ENCODE peak calls at places on chromosome 5, in six cellular contexts. P is activated naive CD8-positive, alpha-beta T cell treated with anti-CD3 and anti-CD28 coated beads, Interleukin-2, amount 50 U/mL, for 24 hours; Y is activated CD8-positive, alpha-beta memory T cell treated with anti-CD3 and anti-CD28 coated beads, Interleukin-2, amount 10 ng/mL, durations not matched to agents 7 days and 5 days; K is stomach; R is AG08395; W is stimulated activated CD4-positive, alpha-beta T cell treated with anti-CD3 and anti-CD28 coated beads, Interleukin-4, amount 100 ng/mL, for 4 hours. J is an unnamed sample.

GRCh38 chr5:142571921-142572320 is 114.0 kb downstream of the FGF1 start:
- DNase-seq in K (no peak), R (no peak), P (no peak), Y (no peak), W (no peak), J (no peak)

GRCh38 chr5:171826132-171826531 is 40.5 kb downstream of the SMIM23 start:
- DNase-seq in P (no peak), W (no peak), R (no peak), Y (no peak), K (no peak), J (no peak)

GRCh38 chr5:140821375-140822280 is at the start of gene PCDHA5:
- DNase-seq in Y (no peak), W (no peak), R (no peak), P (peak), K (no peak), J (no peak)

GRCh38 chr5:177100714-177101121 is 14.0 kb downstream of the FGFR4 start:
- DNase-seq in P (no peak), R (peak), W (no peak), Y (no peak), K (no peak), J (no peak)

GRCh38 chr5:111950660-111951059 is 193.7 kb upstream of the NREP start:
- DNase-seq in P (no peak), W (no peak), R (peak), Y (no peak), K (no peak), J (no peak)

GRCh38 chr5:178836628-178837027 is 23.1 kb upstream of the ZNF354B start:
- DNase-seq in K (no peak), R (no peak), P (no peak), Y (no peak), W (no peak), J (no peak)

GRCh38 chr5:16854351-16854750 is 81.7 kb downstream of the MYO10 start:
- DNase-seq in W (no peak), P (no peak), R (no peak), Y (no peak), K (no peak), J (no peak)

GRCh38 chr5:73380052-73380451 is 68.5 kb downstream of the FOXD1 start:
- DNase-seq in W (no peak), K (no peak), Y (no peak), P (no peak), R (no peak), J (peak)

GRCh38 chr5:154782812-154783592 is 27.8 kb downstream of the LARP1 start:
- DNase-seq in W (no peak), Y (no peak), R (no peak), K (no peak), P (no peak), J (no peak)

GRCh38 chr5:91378683-91379601 is 4.2 kb downstream of the ARRDC3 start:
- DNase-seq in W (no peak), R (no peak), K (no peak), P (no peak), Y (no peak), J (no peak)

GRCh38 chr5:160894-161540 is 30.3 kb upstream of the LRRC14B start:
- DNase-seq in P (no peak), Y (no peak), W (no peak), K (peak), R (no peak), J (no peak)

GRCh38 chr5:5623397-5623796 is 200.9 kb downstream of the ICE1 start:
- DNase-seq in W (no peak), Y (no peak), K (no peak), P (no peak), R (no peak), J (no peak)

GRCh38 chr5:143646961-143647360 is 165.0 kb upstream of the HMHB1 start:
- DNase-seq in K (no peak), Y (no peak), R (no peak), W (no peak), P (no peak), J (no peak)

GRCh38 chr5:136082390-136083193 is 50.1 kb upstream of the SMAD5 start:
- DNase-seq in R (peak), K (peak), Y (peak), W (peak), P (peak), J (peak)

GRCh38 chr5:89117131-89117644 is 234.2 kb upstream of the MEF2C start:
- DNase-seq in R (no peak), Y (no peak), W (no peak), K (no peak), P (no peak), J (no peak)

GRCh38 chr5:77568555-77568954 is 70.0 kb downstream of the OTP start:
- DNase-seq in P (no peak), K (no peak), Y (no peak), R (no peak), W (no peak), J (no peak)

GRCh38 chr5:38867071-38867790 is 21.4 kb downstream of the OSMR start:
- DNase-seq in K (no peak), P (no peak), W (no peak), Y (no peak), R (no peak), J (no peak)

GRCh38 chr5:41722359-41722950 is 147.8 kb downstream of the OXCT1 start:
- DNase-seq in Y (no peak), W (no peak), R (peak), K (no peak), P (no peak), J (no peak)

GRCh38 chr5:64229163-64229774 is 63.6 kb downstream of the RNF180 start:
- DNase-seq in K (no peak), R (peak), W (no peak), Y (no peak), P (no peak), J (peak)

GRCh38 chr5:175590471-175590881 is 67.4 kb upstream of the HRH2 start:
- DNase-seq in Y (no peak), R (peak), W (no peak), K (no peak), P (no peak), J (no peak)

GRCh38 chr5:124513216-124513615 is 233.2 kb downstream of the ZNF608 start:
- DNase-seq in K (no peak), Y (no peak), P (no peak), R (no peak), W (no peak), J (no peak)

GRCh38 chr5:55601209-55601618 is 66.5 kb upstream of the PLPP1 start:
- DNase-seq in R (peak), W (no peak), P (no peak), K (peak), Y (no peak), J (no peak)

GRCh38 chr5:2727620-2728019 is 23.9 kb downstream of the IRX2 start:
- DNase-seq in R (no peak), P (no peak), K (no peak), Y (peak), W (no peak), J (no peak)

GRCh38 chr5:181092428-181092827 is 38.5 kb downstream of the OR2V1 start:
- DNase-seq in K (no peak), R (no peak), W (no peak), Y (no peak), P (no peak), J (no peak)

GRCh38 chr5:102807878-102808502 is 52.9 kb downstream of the PAM start:
- DNase-seq in W (no peak), P (no peak), K (no peak), Y (no peak), R (peak), J (peak)